ENCODE peak calls at places on chromosomes 3 and 15, in five cellular contexts. X is fibroblast of pulmonary artery, V is cardiac muscle cell, F is BE2C, B is bronchial epithelial cell. P is an unnamed sample.

GRCh38 chr3:115659861-115660260 is 36.6 kb downstream of the GAP43 start:
- DNase-seq in F (no peak), B (no peak), X (no peak), V (no peak), P (no peak)

GRCh38 chr3:32405155-32405554 is 13.5 kb downstream of the CMTM7 start:
- DNase-seq in B (no peak), F (no peak), V (no peak), X (peak), P (no peak)

GRCh38 chr15:45548753-45549520 is 26.4 kb upstream of the SLC30A4 start:
- DNase-seq in X (no peak), F (peak), V (no peak), B (no peak), P (no peak)

GRCh38 chr3:129492691-129493090 is 35.7 kb upstream of the RHO start:
- DNase-seq in B (no peak), F (no peak), V (no peak), X (no peak), P (no peak)

GRCh38 chr15:74347757-74348250 is 19.6 kb downstream of the CYP11A1 start:
- DNase-seq in X (no peak), V (no peak), F (no peak), B (no peak), P (no peak)

GRCh38 chr3:148203263-148204010 is 494.3 kb upstream of the AGTR1 start:
- DNase-seq in V (no peak), B (no peak), X (peak), F (no peak), P (no peak)

GRCh38 chr15:74988007-74988800 is 7.2 kb upstream of the SCAMP5 start:
- DNase-seq in X (peak), V (peak), B (peak), F (peak), P (peak)

GRCh38 chr15:34472947-34473346 is 35.3 kb upstream of the GOLGA8A start:
- DNase-seq in V (no peak), X (no peak), F (no peak), B (no peak), P (no peak)

GRCh38 chr15:55357774-55358173 is 38.8 kb downstream of the PIGB start:
- DNase-seq in V (no peak), B (peak), F (no peak), X (peak), P (peak)

GRCh38 chr15:62834686-62835279 is 207.8 kb upstream of the TPM1 start:
- DNase-seq in F (no peak), X (no peak), V (no peak), B (no peak), P (no peak)

GRCh38 chr15:30859091-30859874 is 44.4 kb upstream of the FAN1 start:
- DNase-seq in V (peak), F (peak), X (peak), B (peak), P (peak)

GRCh38 chr15:74573987-74574386 is 33.0 kb downstream of the ARID3B start:
- DNase-seq in F (no peak), V (no peak), X (peak), B (peak), P (no peak)

GRCh38 chr3:10760199-10760598 is 55.8 kb upstream of the SLC6A11 start:
- DNase-seq in X (no peak), B (no peak), F (no peak), V (no peak), P (no peak)

GRCh38 chr15:75037685-75038084 is 14.3 kb downstream of the PPCDC start:
- DNase-seq in X (peak), B (peak), F (no peak), V (no peak), P (no peak)

GRCh38 chr15:70826634-70827033 is 27.3 kb downstream of the LARP6 start:
- DNase-seq in X (peak), B (peak), V (no peak), F (no peak), P (peak)

GRCh38 chr15:92519709-92520108 is 126.0 kb downstream of the ST8SIA2 start:
- DNase-seq in V (no peak), F (no peak), B (no peak), X (no peak), P (no peak)

GRCh38 chr3:102180291-102180931 is 254.4 kb upstream of the ZPLD1 start:
- DNase-seq in F (no peak), X (peak), B (peak), V (no peak), P (peak)

GRCh38 chr3:48672522-48672921 is 9.8 kb upstream of the CELSR3 start:
- DNase-seq in B (no peak), F (no peak), V (no peak), X (no peak), P (no peak)

GRCh38 chr3:38141952-38142273 is 3.5 kb downstream of the MYD88 start:
- DNase-seq in F (no peak), V (no peak), X (no peak), B (peak), P (no peak)

GRCh38 chr15:78072080-78072892 is 5.2 kb downstream of the TBC1D2B start:
- DNase-seq in X (peak), V (peak), F (no peak), B (peak), P (peak)

GRCh38 chr3:146218880-146219866 is 31.7 kb downstream of the PLSCR4 start:
- DNase-seq in B (peak), F (peak), X (peak), V (peak), P (no peak)

GRCh38 chr3:12658593-12659058 is 5.3 kb downstream of the RAF1 start:
- DNase-seq in F (no peak), X (peak), V (peak), B (peak), P (peak)

GRCh38 chr15:67774626-67775025 is 50.7 kb upstream of the SKOR1 start:
- DNase-seq in V (no peak), X (no peak), F (no peak), B (no peak), P (no peak)

GRCh38 chr3:167346171-167346570 is 33.9 kb downstream of the ZBBX start:
- DNase-seq in X (no peak), V (no peak), B (no peak), F (no peak), P (no peak)

GRCh38 chr15:74674161-74674560 is 21.7 kb downstream of the EDC3 start:
- DNase-seq in V (no peak), B (no peak), X (no peak), F (no peak), P (no peak)

GRCh38 chr3:115401891-115402501 is 221.3 kb upstream of the GAP43 start:
- DNase-seq in V (no peak), F (no peak), B (peak), X (peak), P (peak)

GRCh38 chr3:171049831-171050444 is 23.4 kb upstream of the SLC2A2 start:
- DNase-seq in F (peak), B (peak), V (peak), X (peak), P (peak)

GRCh38 chr3:8327739-8328138 is 173.9 kb upstream of the LMCD1 start:
- DNase-seq in X (no peak), F (no peak), B (no peak), V (no peak), P (no peak)

GRCh38 chr15:34799149-34799824 is 3.9 kb upstream of the ACTC1 start:
- DNase-seq in X (peak), F (peak), V (peak), B (no peak), P (no peak)

GRCh38 chr3:120492103-120492502 is 41.3 kb upstream of the FSTL1 start:
- DNase-seq in X (no peak), B (no peak), F (no peak), V (no peak), P (no peak)

GRCh38 chr15:89781891-89782618 is 5.9 kb downstream of the MESP2 start:
- DNase-seq in V (no peak), F (no peak), X (peak), B (peak), P (peak)

GRCh38 chr3:112096176-112096575 is 10.0 kb downstream of the C3orf52 start:
- DNase-seq in F (no peak), V (no peak), B (no peak), X (no peak), P (peak)

GRCh38 chr3:188369526-188369925 is 215.6 kb downstream of the LPP start:
- DNase-seq in F (no peak), V (no peak), X (no peak), B (no peak), P (no peak)

GRCh38 chr3:188365978-188366698 is 212.2 kb downstream of the LPP start:
- DNase-seq in V (no peak), X (peak), B (no peak), F (no peak), P (no peak)

GRCh38 chr3:188367741-188368140 is 213.8 kb downstream of the LPP start:
- DNase-seq in B (no peak), X (no peak), F (no peak), V (no peak), P (no peak)

GRCh38 chr3:188365184-188365583 is 211.2 kb downstream of the LPP start:
- DNase-seq in B (no peak), X (no peak), V (no peak), F (no peak), P (no peak)

GRCh38 chr3:188370081-188370830 is 216.3 kb downstream of the LPP start:
- DNase-seq in B (peak), V (no peak), F (no peak), X (peak), P (no peak)
- TF ChIP-seq CTCF in B (no peak), V (no peak), F (no peak), X (no peak), P (no peak)

GRCh38 chr3:123778525-123778924 is 105.6 kb downstream of the MYLK start:
- DNase-seq in V (no peak), B (no peak), X (no peak), F (no peak), P (no peak)
- TF ChIP-seq CTCF in V (no peak), B (no peak), X (no peak), F (no peak), P (no peak)

GRCh38 chr3:52388348-52388821 is 56.5 kb downstream of the SEMA3G start:
- DNase-seq in V (no peak), B (no peak), X (no peak), F (no peak), P (no peak)
- TF ChIP-seq CTCF in V (no peak), B (no peak), X (no peak), F (no peak), P (peak)

GRCh38 chr3:42247576-42248027 is 18.4 kb downstream of the CCK start:
- DNase-seq in X (peak), F (peak), B (peak), V (peak), P (peak)
- TF ChIP-seq CTCF in X (peak), F (peak), B (peak), V (peak), P (peak)

P was measured in HFFc6.